ENCODE peak calls at places on chromosomes 2 and 18, in eight cellular contexts. D is fibroblast of pulmonary artery; E is stimulated activated CD4-positive, alpha-beta T cell treated with anti-CD3 and anti-CD28 coated beads, Interleukin-15, amount 100 ng/mL, for 24 hours; A is GM04503; U is H9; H is KBM-7; O is iPS-NIHi11; S is fibroblast of mammary gland. I is an unnamed sample.

GRCh38 chr2:230751062-230751461 is 38.4 kb downstream of the CAB39 start:
- DNase-seq in D (peak), E (no peak), A (peak), U (no peak), H (no peak), O (no peak), S (peak), I (no peak)

GRCh38 chr2:202375006-202375610 is 1.0 kb upstream of the BMPR2 start:
- DNase-seq in D (peak), E (peak), A (no peak), U (peak), H (no peak), O (peak), S (peak), I (peak)

GRCh38 chr2:189927823-189928222 is 134.7 kb downstream of the MSTN start:
- DNase-seq in D (peak), E (no peak), A (peak), U (no peak), H (no peak), O (no peak), S (peak), I (no peak)

GRCh38 chr2:217988014-217988839 is 14.6 kb downstream of the TNS1 start:
- DNase-seq in D (peak), E (peak), A (no peak), U (peak), H (peak), O (peak), S (peak), I (peak)

GRCh38 chr2:84613082-84613481 is 96.8 kb downstream of the DNAH6 start:
- DNase-seq in D (no peak), E (no peak), A (no peak), U (peak), H (no peak), O (peak), S (no peak), I (no peak)

GRCh38 chr2:192195548-192196418 is 1.1 kb upstream of the TMEFF2 start:
- DNase-seq in D (peak), E (peak), A (no peak), U (peak), H (peak), O (peak), S (peak), I (no peak)

GRCh38 chr2:197234792-197235191 is 75.8 kb downstream of the ANKRD44 start:
- DNase-seq in D (no peak), E (no peak), A (no peak), U (no peak), H (no peak), O (peak), S (no peak), I (no peak)

GRCh38 chr2:12452211-12452610 is 264.5 kb upstream of the TRIB2 start:
- DNase-seq in D (peak), E (no peak), A (no peak), U (no peak), H (peak), O (no peak), S (peak), I (peak)

GRCh38 chr2:15930589-15931513 is 9.5 kb upstream of the MYCN start:
- DNase-seq in D (no peak), E (no peak), A (no peak), U (no peak), H (no peak), O (no peak), S (no peak), I (no peak)

GRCh38 chr2:54176577-54176976 is 61.2 kb downstream of the ACYP2 start:
- DNase-seq in D (peak), E (peak), A (peak), U (peak), H (peak), O (peak), S (peak), I (peak)

GRCh38 chr2:47264183-47264582 is 109.1 kb upstream of the STPG4 start:
- DNase-seq in D (no peak), E (no peak), A (no peak), U (peak), H (no peak), O (no peak), S (no peak), I (no peak)

GRCh38 chr2:11482473-11483031 is 16.6 kb upstream of the E2F6 start:
- DNase-seq in D (no peak), E (no peak), A (no peak), U (peak), H (no peak), O (peak), S (no peak), I (no peak)

GRCh38 chr18:76713432-76713831 is 108.9 kb upstream of the ZNF236 start:
- DNase-seq in D (no peak), E (no peak), A (no peak), U (no peak), H (no peak), O (no peak), S (no peak), I (no peak)

GRCh38 chr2:159009940-159010339 is 41.5 kb downstream of the TANC1 start:
- DNase-seq in D (peak), E (no peak), A (no peak), U (no peak), H (no peak), O (no peak), S (no peak), I (no peak)

GRCh38 chr2:28148000-28148399 is 244.7 kb upstream of the FOSL2 start:
- DNase-seq in D (no peak), E (no peak), A (no peak), U (no peak), H (no peak), O (no peak), S (no peak), I (no peak)

GRCh38 chr2:164657129-164657528 is 35.8 kb upstream of the GRB14 start:
- DNase-seq in D (peak), E (no peak), A (peak), U (no peak), H (no peak), O (no peak), S (peak), I (no peak)

GRCh38 chr2:67256892-67257291 is 140.2 kb upstream of the ETAA1 start:
- DNase-seq in D (peak), E (no peak), A (no peak), U (no peak), H (no peak), O (no peak), S (peak), I (no peak)

GRCh38 chr2:143948710-143949109 is 571.2 kb downstream of the ZEB2 start:
- DNase-seq in D (no peak), E (no peak), A (no peak), U (no peak), H (no peak), O (no peak), S (no peak), I (no peak)

GRCh38 chr2:134722728-134723127 is 3.9 kb upstream of the TMEM163 start:
- DNase-seq in D (no peak), E (no peak), A (no peak), U (peak), H (no peak), O (peak), S (no peak), I (no peak)

GRCh38 chr2:210158236-210158635 is 13.0 kb downstream of the KANSL1L start:
- DNase-seq in D (no peak), E (no peak), A (no peak), U (no peak), H (no peak), O (no peak), S (no peak), I (no peak)

GRCh38 chr2:26068602-26069298 is 34.9 kb downstream of the RAB10 start:
- DNase-seq in D (peak), E (peak), A (peak), U (no peak), H (peak), O (peak), S (peak), I (peak)

GRCh38 chr2:16525265-16525887 is 140.3 kb downstream of the CYRIA start:
- DNase-seq in D (peak), E (peak), A (no peak), U (peak), H (peak), O (peak), S (peak), I (peak)

GRCh38 chr18:49100226-49100968 is 149.6 kb upstream of the SMAD7 start:
- DNase-seq in D (peak), E (no peak), A (peak), U (no peak), H (no peak), O (no peak), S (peak), I (no peak)

GRCh38 chr2:205633994-205634393 is 48.3 kb upstream of the NRP2 start:
- DNase-seq in D (peak), E (no peak), A (peak), U (no peak), H (no peak), O (no peak), S (peak), I (no peak)

GRCh38 chr2:225282858-225283693 is 116.4 kb upstream of the NYAP2 start:
- DNase-seq in D (peak), E (peak), A (peak), U (peak), H (peak), O (peak), S (peak), I (peak)

GRCh38 chr2:9232886-9233285 is 26.3 kb downstream of the ASAP2 start:
- DNase-seq in D (no peak), E (no peak), A (no peak), U (no peak), H (no peak), O (no peak), S (no peak), I (peak)

GRCh38 chr2:178829299-178829698 is 22.1 kb upstream of the TTN start:
- DNase-seq in D (peak), E (no peak), A (no peak), U (no peak), H (peak), O (no peak), S (peak), I (no peak)

GRCh38 chr2:45263147-45263546 is 253.9 kb upstream of the SIX2 start:
- DNase-seq in D (no peak), E (no peak), A (no peak), U (no peak), H (peak), O (no peak), S (no peak), I (peak)

GRCh38 chr2:225494100-225494459 is 94.6 kb downstream of the NYAP2 start:
- DNase-seq in D (no peak), E (no peak), A (no peak), U (no peak), H (no peak), O (no peak), S (peak), I (no peak)